ENCODE peak calls at places on chromosomes 1 and 21, in ten cellular contexts. V is psoas muscle; F is CD4-positive, alpha-beta memory T cell; D is right atrium auricular region; Q is A549; N is hepatocyte; U is RWPE2; T is CD8-positive, alpha-beta T cell; E is IMR-90; B is thoracic aorta. K is an unnamed sample.
A peak's percentile ranks its signal among the peaks of the same experiment; 100 is the strongest.

GRCh38 chr1:203127672-203128611 is at the start of gene ADORA1:
- DNase-seq in T (peak; percentile 5), V (peak; percentile 76), Q (peak; percentile 55), U (no peak), B (no peak), N (peak; percentile 89), D (peak; percentile 81), F (no peak), E (peak; percentile 41), K (peak; percentile 44)

GRCh38 chr1:219189942-219190341 is 16.3 kb downstream of the LYPLAL1 start:
- DNase-seq in Q (no peak), T (no peak), V (no peak), U (no peak), N (no peak), B (no peak), E (no peak), D (no peak), F (no peak), K (no peak)

GRCh38 chr1:114668784-114669561 is 876 bp downstream of the DENND2C start:
- DNase-seq in V (no peak), N (peak; percentile 18), D (no peak), F (no peak), U (no peak), E (peak; percentile 24), Q (no peak), B (no peak), T (no peak), K (no peak)

GRCh38 chr1:28582248-28582615 is 9.8 kb upstream of the RAB42 start:
- DNase-seq in T (no peak), N (no peak), U (no peak), B (no peak), D (no peak), V (no peak), E (no peak), F (no peak), Q (peak; percentile 30), K (no peak)

GRCh38 chr1:89047734-89048133 is 17.3 kb downstream of the GBP1 start:
- DNase-seq in B (no peak), V (no peak), E (peak; percentile 76), T (no peak), Q (no peak), U (no peak), F (no peak), N (no peak), D (no peak), K (no peak)

GRCh38 chr1:155226188-155226909 is 17.9 kb downstream of the MTX1 start:
- DNase-seq in U (no peak), D (peak; percentile 87), B (peak; percentile 55), T (peak; percentile 87), Q (peak; percentile 70), N (peak; percentile 81), V (peak; percentile 84), E (peak; percentile 72), F (peak; percentile 82), K (peak; percentile 82)

GRCh38 chr1:2074944-2075740 is 24.9 kb downstream of the PRKCZ start:
- DNase-seq in D (no peak), V (no peak), E (peak; percentile 21), T (no peak), B (no peak), U (no peak), Q (no peak), F (no peak), N (no peak), K (no peak)

GRCh38 chr1:16019580-16020277 is 1.9 kb upstream of the HSPB7 start:
- DNase-seq in D (no peak), B (peak; percentile 56), E (peak; percentile 35), Q (no peak), T (no peak), N (peak; percentile 44), V (peak; percentile 95), F (no peak), U (no peak), K (no peak)

GRCh38 chr1:909861-910310 is 13.8 kb upstream of the SAMD11 start:
- DNase-seq in E (no peak), U (peak; percentile 42), F (no peak), N (no peak), B (no peak), T (no peak), V (no peak), D (peak; percentile 40), Q (no peak), K (peak; percentile 3)

GRCh38 chr1:3641816-3642215 is 8.1 kb downstream of the WRAP73 start:
- DNase-seq in V (no peak), B (no peak), F (no peak), D (no peak), N (no peak), E (no peak), T (no peak), U (no peak), Q (no peak), K (no peak)

GRCh38 chr1:67793562-67793961 is 39.7 kb downstream of the GNG12 start:
- DNase-seq in T (no peak), D (no peak), B (no peak), V (no peak), U (no peak), F (no peak), E (peak; percentile 63), N (no peak), Q (no peak), K (no peak)

GRCh38 chr1:38152351-38153082 is 105.9 kb upstream of the POU3F1 start:
- DNase-seq in E (no peak), N (peak; percentile 16), Q (no peak), T (no peak), V (no peak), F (no peak), B (no peak), U (no peak), D (no peak), K (no peak)

GRCh38 chr1:209560952-209561351 is 22.6 kb upstream of the CAMK1G start:
- DNase-seq in V (no peak), D (no peak), U (no peak), Q (no peak), T (no peak), N (no peak), E (no peak), F (no peak), B (no peak), K (no peak)

GRCh38 chr1:22738522-22738921 is 27.9 kb downstream of the EPHB2 start:
- DNase-seq in B (no peak), F (no peak), V (no peak), T (no peak), E (peak; percentile 39), U (no peak), Q (no peak), N (no peak), D (no peak), K (no peak)
- H3K4me1 ChIP-seq in B (no peaks in the 10 kb centered on the region), F (no peaks in the 10 kb centered on the region), V (no peaks in the 10 kb centered on the region), T (no peaks in the 10 kb centered on the region), E (peaks cover 29% of the 10 kb centered on the region), U (peaks cover 9% of the 10 kb centered on the region), Q (peaks cover 92% of the 10 kb centered on the region), N (peaks cover 7% of the 10 kb centered on the region), D (no peaks in the 10 kb centered on the region), K (peaks cover 10% of the 10 kb centered on the region)

GRCh38 chr1:113388621-113389355 is 1.5 kb upstream of the MAGI3 start:
- DNase-seq in E (no peak), Q (peak; percentile 48), N (peak; percentile 72), F (no peak), D (no peak), U (no peak), B (no peak), V (no peak), T (no peak), K (no peak)
- H3K27ac ChIP-seq in E (no peak overlapping the region), Q (peak overlapping the region; percentile 98), N (peak overlapping the region; percentile 45), F (peak overlapping the region; percentile 60), D (peak overlapping the region; percentile 93), U (peak overlapping the region; percentile 55), B (no peak overlapping the region), V (no peak overlapping the region), T (no peak overlapping the region), K (no peak overlapping the region)

GRCh38 chr21:37412603-37413360 is 46.2 kb downstream of the DYRK1A start:
- DNase-seq in D (no peak), N (no peak), Q (no peak), B (no peak), E (peak; percentile 75), U (no peak), V (no peak), F (no peak), T (no peak), K (no peak)

GRCh38 chr21:37410639-37411038 is 44.1 kb downstream of the DYRK1A start:
- DNase-seq in N (no peak), U (no peak), B (no peak), F (no peak), D (no peak), T (no peak), E (no peak), V (no peak), Q (no peak), K (no peak)

GRCh38 chr21:37405629-37406028 is 39.1 kb downstream of the DYRK1A start:
- DNase-seq in D (no peak), F (no peak), N (no peak), E (no peak), B (no peak), Q (no peak), U (no peak), V (no peak), T (no peak), K (no peak)

GRCh38 chr21:37408464-37409193 is 42.1 kb downstream of the DYRK1A start:
- DNase-seq in E (no peak), V (no peak), B (no peak), F (no peak), U (no peak), Q (no peak), T (no peak), N (no peak), D (no peak), K (no peak)

GRCh38 chr21:37407719-37408455 is 41.3 kb downstream of the DYRK1A start:
- DNase-seq in V (no peak), Q (no peak), F (no peak), E (peak; percentile 63), D (no peak), T (no peak), B (no peak), N (no peak), U (no peak), K (no peak)
- H3K4me3 ChIP-seq in V (peak overlapping the region; percentile 41), Q (no peak overlapping the region), F (no peak overlapping the region), E (peak overlapping the region; percentile 3), D (no peak overlapping the region), T (no peak overlapping the region), B (peak overlapping the region; percentile 22), N (no peak overlapping the region), U (no peak overlapping the region), K (no peak overlapping the region)

DNA sequence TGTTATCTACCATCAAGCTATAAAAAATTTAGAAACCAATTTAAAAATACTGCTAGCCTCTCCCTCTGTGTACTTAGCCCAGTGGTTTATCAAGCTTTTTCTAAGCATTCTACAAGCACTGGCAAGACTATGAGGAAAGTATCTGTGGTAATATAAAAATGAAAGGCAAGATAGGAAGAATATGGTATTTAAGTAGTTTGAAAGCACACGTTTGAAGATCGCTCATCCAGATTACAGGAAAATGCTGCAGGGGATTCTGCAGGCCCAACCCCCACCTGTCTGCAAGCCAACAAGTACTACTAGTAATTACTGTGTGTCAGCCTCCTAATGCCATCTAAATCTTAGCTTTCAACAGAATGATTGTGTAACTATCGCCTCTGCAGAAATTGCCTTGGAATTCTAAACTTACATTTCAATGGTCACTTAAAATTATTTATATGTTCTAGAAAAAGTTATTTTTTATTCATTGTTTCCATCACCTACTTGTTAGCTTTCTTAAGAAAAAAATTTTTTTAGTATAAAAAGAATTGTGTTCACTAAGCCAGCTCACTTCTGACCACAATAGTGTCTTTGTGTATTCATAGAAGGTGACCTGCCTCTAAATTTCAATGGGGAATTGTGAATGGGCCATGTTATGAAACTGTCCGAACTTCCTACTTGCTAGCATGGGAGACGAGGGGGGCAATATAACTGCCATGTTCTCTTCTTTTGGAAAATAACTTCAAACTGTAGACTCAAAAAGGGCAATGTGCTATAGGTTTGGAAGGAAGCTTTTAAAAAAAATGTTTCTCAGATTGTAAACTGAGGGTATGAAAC is 8.4 kb downstream of the ERRFI1 start:
- DNase-seq in B (no peak), V (no peak), F (no peak), U (no peak), D (no peak), E (no peak), T (no peak), Q (no peak), N (peak; percentile 47), K (no peak)
- H3K4me1 ChIP-seq in B (peaks cover 49% of the 10 kb centered on the region), V (peaks cover 76% of the 10 kb centered on the region), F (no peaks in the 10 kb centered on the region), U (peaks cover 70% of the 10 kb centered on the region), D (no peaks in the 10 kb centered on the region), E (peaks cover 20% of the 10 kb centered on the region), T (no peaks in the 10 kb centered on the region), Q (peaks cover 89% of the 10 kb centered on the region), N (peaks cover 46% of the 10 kb centered on the region), K (peaks cover 4% of the 10 kb centered on the region)

K was measured in tibial nerve.